ENCODE peak calls at places on chromosome 5, in six cellular contexts. One of them, this sample, is unnamed.

GRCh38 chr5:16856531-16856930 is 79.6 kb downstream of the MYO10 start:
- DNase-seq in sciatic nerve: no peak
- DNase-seq in heart left ventricle: no peak
- DNase-seq in A549: no peak
- DNase-seq in activated naive CD8-positive, alpha-beta T cell treated with anti-CD3 and anti-CD28 coated beads, Interleukin-2, amount 10 ng/mL, durations not matched to agents 7 days and 5 days: no peak
- DNase-seq in activated T-cell treated with anti-CD3 and anti-CD28 coated beads for 24 hours: no peak
- DNase-seq in this sample: no peak

GRCh38 chr5:141825241-141825671 is 53.0 kb downstream of the PCDH1 start:
- DNase-seq in sciatic nerve: no peak
- DNase-seq in heart left ventricle: no peak
- DNase-seq in A549: no peak
- DNase-seq in activated naive CD8-positive, alpha-beta T cell treated with anti-CD3 and anti-CD28 coated beads, Interleukin-2, amount 10 ng/mL, durations not matched to agents 7 days and 5 days: no peak
- DNase-seq in activated T-cell treated with anti-CD3 and anti-CD28 coated beads for 24 hours: no peak
- DNase-seq in this sample: no peak

GRCh38 chr5:2382776-2383677 is 368.4 kb downstream of the IRX2 start:
- DNase-seq in sciatic nerve: peak
- DNase-seq in heart left ventricle: no peak
- DNase-seq in A549: no peak
- DNase-seq in activated naive CD8-positive, alpha-beta T cell treated with anti-CD3 and anti-CD28 coated beads, Interleukin-2, amount 10 ng/mL, durations not matched to agents 7 days and 5 days: no peak
- DNase-seq in activated T-cell treated with anti-CD3 and anti-CD28 coated beads for 24 hours: no peak
- DNase-seq in this sample: no peak

GRCh38 chr5:154567155-154567554 is 89.1 kb upstream of the HAND1 start:
- DNase-seq in sciatic nerve: no peak
- DNase-seq in heart left ventricle: no peak
- DNase-seq in A549: no peak
- DNase-seq in activated naive CD8-positive, alpha-beta T cell treated with anti-CD3 and anti-CD28 coated beads, Interleukin-2, amount 10 ng/mL, durations not matched to agents 7 days and 5 days: no peak
- DNase-seq in activated T-cell treated with anti-CD3 and anti-CD28 coated beads for 24 hours: no peak
- DNase-seq in this sample: no peak

GRCh38 chr5:58933891-58934628 is 351.2 kb downstream of the RAB3C start:
- DNase-seq in sciatic nerve: no peak
- DNase-seq in heart left ventricle: no peak
- DNase-seq in A549: no peak
- DNase-seq in activated naive CD8-positive, alpha-beta T cell treated with anti-CD3 and anti-CD28 coated beads, Interleukin-2, amount 10 ng/mL, durations not matched to agents 7 days and 5 days: no peak
- DNase-seq in activated T-cell treated with anti-CD3 and anti-CD28 coated beads for 24 hours: peak
- DNase-seq in this sample: no peak

GRCh38 chr5:74934949-74935751 is 69.0 kb upstream of the FAM169A start:
- DNase-seq in sciatic nerve: no peak
- DNase-seq in heart left ventricle: no peak
- DNase-seq in A549: no peak
- DNase-seq in activated naive CD8-positive, alpha-beta T cell treated with anti-CD3 and anti-CD28 coated beads, Interleukin-2, amount 10 ng/mL, durations not matched to agents 7 days and 5 days: peak
- DNase-seq in activated T-cell treated with anti-CD3 and anti-CD28 coated beads for 24 hours: no peak
- DNase-seq in this sample: no peak

GRCh38 chr5:99116526-99116925 is 187.7 kb upstream of the CHD1 start:
- DNase-seq in sciatic nerve: no peak
- DNase-seq in heart left ventricle: no peak
- DNase-seq in A549: no peak
- DNase-seq in activated naive CD8-positive, alpha-beta T cell treated with anti-CD3 and anti-CD28 coated beads, Interleukin-2, amount 10 ng/mL, durations not matched to agents 7 days and 5 days: no peak
- DNase-seq in activated T-cell treated with anti-CD3 and anti-CD28 coated beads for 24 hours: no peak
- DNase-seq in this sample: no peak

GRCh38 chr5:68377733-68378132 is 162.2 kb downstream of the PIK3R1 start:
- DNase-seq in sciatic nerve: no peak
- DNase-seq in heart left ventricle: no peak
- DNase-seq in A549: no peak
- DNase-seq in activated naive CD8-positive, alpha-beta T cell treated with anti-CD3 and anti-CD28 coated beads, Interleukin-2, amount 10 ng/mL, durations not matched to agents 7 days and 5 days: no peak
- DNase-seq in activated T-cell treated with anti-CD3 and anti-CD28 coated beads for 24 hours: no peak
- DNase-seq in this sample: no peak

GRCh38 chr5:143248391-143248790 is 155.1 kb downstream of the NR3C1 start:
- DNase-seq in sciatic nerve: no peak
- DNase-seq in heart left ventricle: no peak
- DNase-seq in A549: no peak
- DNase-seq in activated naive CD8-positive, alpha-beta T cell treated with anti-CD3 and anti-CD28 coated beads, Interleukin-2, amount 10 ng/mL, durations not matched to agents 7 days and 5 days: no peak
- DNase-seq in activated T-cell treated with anti-CD3 and anti-CD28 coated beads for 24 hours: no peak
- DNase-seq in this sample: no peak

GRCh38 chr5:151078490-151079262 is 2.2 kb downstream of the TNIP1 start:
- DNase-seq in sciatic nerve: no peak
- DNase-seq in heart left ventricle: no peak
- DNase-seq in A549: no peak
- DNase-seq in activated naive CD8-positive, alpha-beta T cell treated with anti-CD3 and anti-CD28 coated beads, Interleukin-2, amount 10 ng/mL, durations not matched to agents 7 days and 5 days: peak
- DNase-seq in activated T-cell treated with anti-CD3 and anti-CD28 coated beads for 24 hours: peak
- DNase-seq in this sample: peak

GRCh38 chr5:95283022-95283615 is 1.8 kb downstream of the MCTP1 start:
- DNase-seq in sciatic nerve: no peak
- DNase-seq in heart left ventricle: no peak
- DNase-seq in A549: no peak
- DNase-seq in activated naive CD8-positive, alpha-beta T cell treated with anti-CD3 and anti-CD28 coated beads, Interleukin-2, amount 10 ng/mL, durations not matched to agents 7 days and 5 days: no peak
- DNase-seq in activated T-cell treated with anti-CD3 and anti-CD28 coated beads for 24 hours: no peak
- DNase-seq in this sample: no peak

GRCh38 chr5:135544666-135545045 is 8.9 kb upstream of the NEUROG1 start:
- DNase-seq in sciatic nerve: no peak
- DNase-seq in heart left ventricle: no peak
- DNase-seq in A549: no peak
- DNase-seq in activated naive CD8-positive, alpha-beta T cell treated with anti-CD3 and anti-CD28 coated beads, Interleukin-2, amount 10 ng/mL, durations not matched to agents 7 days and 5 days: no peak
- DNase-seq in activated T-cell treated with anti-CD3 and anti-CD28 coated beads for 24 hours: no peak
- DNase-seq in this sample: no peak

GRCh38 chr5:75277463-75277862 is 40.8 kb upstream of the ANKRD31 start:
- DNase-seq in sciatic nerve: no peak
- DNase-seq in heart left ventricle: no peak
- DNase-seq in A549: no peak
- DNase-seq in activated naive CD8-positive, alpha-beta T cell treated with anti-CD3 and anti-CD28 coated beads, Interleukin-2, amount 10 ng/mL, durations not matched to agents 7 days and 5 days: no peak
- DNase-seq in activated T-cell treated with anti-CD3 and anti-CD28 coated beads for 24 hours: no peak
- DNase-seq in this sample: no peak

GRCh38 chr5:122030251-122030650 is 47.8 kb downstream of the LOX start:
- DNase-seq in sciatic nerve: no peak
- DNase-seq in heart left ventricle: no peak
- DNase-seq in A549: no peak
- DNase-seq in activated naive CD8-positive, alpha-beta T cell treated with anti-CD3 and anti-CD28 coated beads, Interleukin-2, amount 10 ng/mL, durations not matched to agents 7 days and 5 days: no peak
- DNase-seq in activated T-cell treated with anti-CD3 and anti-CD28 coated beads for 24 hours: no peak
- DNase-seq in this sample: no peak

GRCh38 chr5:134920848-134921575 is 16.1 kb downstream of the PCBD2 start:
- DNase-seq in sciatic nerve: no peak
- DNase-seq in heart left ventricle: no peak
- DNase-seq in A549: no peak
- DNase-seq in activated naive CD8-positive, alpha-beta T cell treated with anti-CD3 and anti-CD28 coated beads, Interleukin-2, amount 10 ng/mL, durations not matched to agents 7 days and 5 days: no peak
- DNase-seq in activated T-cell treated with anti-CD3 and anti-CD28 coated beads for 24 hours: no peak
- DNase-seq in this sample: no peak

GRCh38 chr5:2702096-2702879 is 49.2 kb downstream of the IRX2 start:
- DNase-seq in sciatic nerve: no peak
- DNase-seq in heart left ventricle: no peak
- DNase-seq in A549: no peak
- DNase-seq in activated naive CD8-positive, alpha-beta T cell treated with anti-CD3 and anti-CD28 coated beads, Interleukin-2, amount 10 ng/mL, durations not matched to agents 7 days and 5 days: no peak
- DNase-seq in activated T-cell treated with anti-CD3 and anti-CD28 coated beads for 24 hours: no peak
- DNase-seq in this sample: no peak

GRCh38 chr5:39767906-39768305 is 343.1 kb upstream of the DAB2 start:
- DNase-seq in sciatic nerve: no peak
- DNase-seq in heart left ventricle: no peak
- DNase-seq in A549: no peak
- DNase-seq in activated naive CD8-positive, alpha-beta T cell treated with anti-CD3 and anti-CD28 coated beads, Interleukin-2, amount 10 ng/mL, durations not matched to agents 7 days and 5 days: no peak
- DNase-seq in activated T-cell treated with anti-CD3 and anti-CD28 coated beads for 24 hours: no peak
- DNase-seq in this sample: no peak

GRCh38 chr5:119386945-119387344 is 31.1 kb downstream of the TNFAIP8 start:
- DNase-seq in sciatic nerve: no peak
- DNase-seq in heart left ventricle: peak
- DNase-seq in A549: no peak
- DNase-seq in activated naive CD8-positive, alpha-beta T cell treated with anti-CD3 and anti-CD28 coated beads, Interleukin-2, amount 10 ng/mL, durations not matched to agents 7 days and 5 days: no peak
- DNase-seq in activated T-cell treated with anti-CD3 and anti-CD28 coated beads for 24 hours: no peak
- DNase-seq in this sample: no peak

GRCh38 chr5:173727839-173728778 is 111.7 kb upstream of the BOD1 start:
- DNase-seq in sciatic nerve: no peak
- DNase-seq in heart left ventricle: no peak
- DNase-seq in A549: no peak
- DNase-seq in activated naive CD8-positive, alpha-beta T cell treated with anti-CD3 and anti-CD28 coated beads, Interleukin-2, amount 10 ng/mL, durations not matched to agents 7 days and 5 days: no peak
- DNase-seq in activated T-cell treated with anti-CD3 and anti-CD28 coated beads for 24 hours: no peak
- DNase-seq in this sample: no peak

GRCh38 chr5:110790673-110791072 is 51.9 kb downstream of the SLC25A46 start:
- DNase-seq in sciatic nerve: no peak
- DNase-seq in heart left ventricle: no peak
- DNase-seq in A549: no peak
- DNase-seq in activated naive CD8-positive, alpha-beta T cell treated with anti-CD3 and anti-CD28 coated beads, Interleukin-2, amount 10 ng/mL, durations not matched to agents 7 days and 5 days: no peak
- DNase-seq in activated T-cell treated with anti-CD3 and anti-CD28 coated beads for 24 hours: no peak
- DNase-seq in this sample: no peak

GRCh38 chr5:42982107-42982622 is 58.0 kb downstream of the ANXA2R start:
- DNase-seq in sciatic nerve: no peak
- DNase-seq in heart left ventricle: no peak
- DNase-seq in A549: no peak
- DNase-seq in activated naive CD8-positive, alpha-beta T cell treated with anti-CD3 and anti-CD28 coated beads, Interleukin-2, amount 10 ng/mL, durations not matched to agents 7 days and 5 days: no peak
- DNase-seq in activated T-cell treated with anti-CD3 and anti-CD28 coated beads for 24 hours: no peak
- DNase-seq in this sample: no peak

GRCh38 chr5:139342423-139342723 is 719 bp downstream of the PAIP2 start:
- DNase-seq in sciatic nerve: no peak
- DNase-seq in heart left ventricle: no peak
- DNase-seq in A549: no peak
- DNase-seq in activated naive CD8-positive, alpha-beta T cell treated with anti-CD3 and anti-CD28 coated beads, Interleukin-2, amount 10 ng/mL, durations not matched to agents 7 days and 5 days: peak
- DNase-seq in activated T-cell treated with anti-CD3 and anti-CD28 coated beads for 24 hours: no peak
- DNase-seq in this sample: no peak

GRCh38 chr5:134003064-134003956 is 1.5 kb downstream of the VDAC1 start:
- DNase-seq in sciatic nerve: no peak
- DNase-seq in heart left ventricle: no peak
- DNase-seq in A549: no peak
- DNase-seq in activated naive CD8-positive, alpha-beta T cell treated with anti-CD3 and anti-CD28 coated beads, Interleukin-2, amount 10 ng/mL, durations not matched to agents 7 days and 5 days: no peak
- DNase-seq in activated T-cell treated with anti-CD3 and anti-CD28 coated beads for 24 hours: peak
- DNase-seq in this sample: no peak

GRCh38 chr5:98796197-98796972 is 22.9 kb downstream of the RGMB start:
- DNase-seq in sciatic nerve: no peak
- DNase-seq in heart left ventricle: no peak
- DNase-seq in A549: peak
- DNase-seq in activated naive CD8-positive, alpha-beta T cell treated with anti-CD3 and anti-CD28 coated beads, Interleukin-2, amount 10 ng/mL, durations not matched to agents 7 days and 5 days: no peak
- DNase-seq in activated T-cell treated with anti-CD3 and anti-CD28 coated beads for 24 hours: peak
- DNase-seq in this sample: no peak

GRCh38 chr5:103466494-103466893 is 96.1 kb downstream of the NUDT12 start:
- DNase-seq in sciatic nerve: no peak
- DNase-seq in heart left ventricle: no peak
- DNase-seq in A549: no peak
- DNase-seq in activated naive CD8-positive, alpha-beta T cell treated with anti-CD3 and anti-CD28 coated beads, Interleukin-2, amount 10 ng/mL, durations not matched to agents 7 days and 5 days: no peak
- DNase-seq in activated T-cell treated with anti-CD3 and anti-CD28 coated beads for 24 hours: no peak
- DNase-seq in this sample: no peak

GRCh38 chr5:59367791-59368394 is 525.6 kb downstream of the PDE4D start:
- DNase-seq in sciatic nerve: peak
- DNase-seq in heart left ventricle: peak
- DNase-seq in A549: no peak
- DNase-seq in activated naive CD8-positive, alpha-beta T cell treated with anti-CD3 and anti-CD28 coated beads, Interleukin-2, amount 10 ng/mL, durations not matched to agents 7 days and 5 days: no peak
- DNase-seq in activated T-cell treated with anti-CD3 and anti-CD28 coated beads for 24 hours: peak
- DNase-seq in this sample: no peak

GRCh38 chr5:169106906-169107305 is 194.0 kb downstream of the SLIT3 start:
- DNase-seq in sciatic nerve: no peak
- DNase-seq in heart left ventricle: no peak
- DNase-seq in A549: no peak
- DNase-seq in activated naive CD8-positive, alpha-beta T cell treated with anti-CD3 and anti-CD28 coated beads, Interleukin-2, amount 10 ng/mL, durations not matched to agents 7 days and 5 days: no peak
- DNase-seq in activated T-cell treated with anti-CD3 and anti-CD28 coated beads for 24 hours: no peak
- DNase-seq in this sample: no peak

GRCh38 chr5:77418601-77419591 is 73.2 kb downstream of the WDR41 start:
- DNase-seq in sciatic nerve: no peak
- DNase-seq in heart left ventricle: no peak
- DNase-seq in A549: no peak
- DNase-seq in activated naive CD8-positive, alpha-beta T cell treated with anti-CD3 and anti-CD28 coated beads, Interleukin-2, amount 10 ng/mL, durations not matched to agents 7 days and 5 days: no peak
- DNase-seq in activated T-cell treated with anti-CD3 and anti-CD28 coated beads for 24 hours: no peak
- DNase-seq in this sample: no peak

GRCh38 chr5:18798058-18798457 is 1163.8 kb downstream of the TAF11L14 start:
- DNase-seq in sciatic nerve: no peak
- DNase-seq in heart left ventricle: no peak
- DNase-seq in A549: no peak
- DNase-seq in activated naive CD8-positive, alpha-beta T cell treated with anti-CD3 and anti-CD28 coated beads, Interleukin-2, amount 10 ng/mL, durations not matched to agents 7 days and 5 days: no peak
- DNase-seq in activated T-cell treated with anti-CD3 and anti-CD28 coated beads for 24 hours: no peak
- DNase-seq in this sample: no peak

GRCh38 chr5:138884094-138884493 is 9.0 kb upstream of the LRRTM2 start:
- DNase-seq in sciatic nerve: no peak
- DNase-seq in heart left ventricle: no peak
- DNase-seq in A549: no peak
- DNase-seq in activated naive CD8-positive, alpha-beta T cell treated with anti-CD3 and anti-CD28 coated beads, Interleukin-2, amount 10 ng/mL, durations not matched to agents 7 days and 5 days: no peak
- DNase-seq in activated T-cell treated with anti-CD3 and anti-CD28 coated beads for 24 hours: no peak
- DNase-seq in this sample: no peak

GRCh38 chr5:116789522-116789921 is 214.9 kb upstream of the SEMA6A start:
- DNase-seq in sciatic nerve: no peak
- DNase-seq in heart left ventricle: no peak
- DNase-seq in A549: no peak
- DNase-seq in activated naive CD8-positive, alpha-beta T cell treated with anti-CD3 and anti-CD28 coated beads, Interleukin-2, amount 10 ng/mL, durations not matched to agents 7 days and 5 days: no peak
- DNase-seq in activated T-cell treated with anti-CD3 and anti-CD28 coated beads for 24 hours: no peak
- DNase-seq in this sample: no peak

GRCh38 chr5:34522599-34523381 is 133.3 kb upstream of the RAI14 start:
- DNase-seq in sciatic nerve: peak
- DNase-seq in heart left ventricle: peak
- DNase-seq in A549: peak
- DNase-seq in activated naive CD8-positive, alpha-beta T cell treated with anti-CD3 and anti-CD28 coated beads, Interleukin-2, amount 10 ng/mL, durations not matched to agents 7 days and 5 days: peak
- DNase-seq in activated T-cell treated with anti-CD3 and anti-CD28 coated beads for 24 hours: peak
- DNase-seq in this sample: no peak

GRCh38 chr5:74616236-74617146 is 24.0 kb downstream of the ENC1 start:
- DNase-seq in sciatic nerve: no peak
- DNase-seq in heart left ventricle: no peak
- DNase-seq in A549: no peak
- DNase-seq in activated naive CD8-positive, alpha-beta T cell treated with anti-CD3 and anti-CD28 coated beads, Interleukin-2, amount 10 ng/mL, durations not matched to agents 7 days and 5 days: no peak
- DNase-seq in activated T-cell treated with anti-CD3 and anti-CD28 coated beads for 24 hours: no peak
- DNase-seq in this sample: no peak

GRCh38 chr5:31106259-31106658 is 87.2 kb upstream of the CDH6 start:
- DNase-seq in sciatic nerve: no peak
- DNase-seq in heart left ventricle: no peak
- DNase-seq in A549: no peak
- DNase-seq in activated naive CD8-positive, alpha-beta T cell treated with anti-CD3 and anti-CD28 coated beads, Interleukin-2, amount 10 ng/mL, durations not matched to agents 7 days and 5 days: no peak
- DNase-seq in activated T-cell treated with anti-CD3 and anti-CD28 coated beads for 24 hours: no peak
- DNase-seq in this sample: no peak

GRCh38 chr5:139639619-139640431 is 8.3 kb upstream of the CXXC5 start:
- DNase-seq in sciatic nerve: peak
- DNase-seq in heart left ventricle: peak
- DNase-seq in A549: no peak
- DNase-seq in activated naive CD8-positive, alpha-beta T cell treated with anti-CD3 and anti-CD28 coated beads, Interleukin-2, amount 10 ng/mL, durations not matched to agents 7 days and 5 days: no peak
- DNase-seq in activated T-cell treated with anti-CD3 and anti-CD28 coated beads for 24 hours: no peak
- DNase-seq in this sample: no peak

GRCh38 chr5:171647043-171647899 is 138.3 kb upstream of the SMIM23 start:
- DNase-seq in sciatic nerve: no peak
- DNase-seq in heart left ventricle: peak
- DNase-seq in A549: peak
- DNase-seq in activated naive CD8-positive, alpha-beta T cell treated with anti-CD3 and anti-CD28 coated beads, Interleukin-2, amount 10 ng/mL, durations not matched to agents 7 days and 5 days: no peak
- DNase-seq in activated T-cell treated with anti-CD3 and anti-CD28 coated beads for 24 hours: no peak
- DNase-seq in this sample: no peak

GRCh38 chr5:158514353-158514960 is 585.3 kb downstream of the EBF1 start:
- DNase-seq in sciatic nerve: no peak
- DNase-seq in heart left ventricle: no peak
- DNase-seq in A549: no peak
- DNase-seq in activated naive CD8-positive, alpha-beta T cell treated with anti-CD3 and anti-CD28 coated beads, Interleukin-2, amount 10 ng/mL, durations not matched to agents 7 days and 5 days: no peak
- DNase-seq in activated T-cell treated with anti-CD3 and anti-CD28 coated beads for 24 hours: no peak
- DNase-seq in this sample: no peak